ENCODE peak calls at places on chromosome 13, in eight cellular contexts. One of them, this sample, is unnamed.

GRCh38 chr13:43587376-43587775 is 199.4 kb downstream of the ENOX1 start:
- DNase-seq in kidney epithelial cell: no peak
- DNase-seq in lower leg skin: no peak
- DNase-seq in tibial nerve: no peak
- DNase-seq in CD8-positive, alpha-beta T cell: no peak
- DNase-seq in fibroblast of mammary gland: no peak
- DNase-seq in tibial artery: no peak
- DNase-seq in psoas muscle: no peak
- DNase-seq in this sample: no peak

GRCh38 chr13:39105110-39105509 is 66.9 kb downstream of the NHLRC3 start:
- DNase-seq in kidney epithelial cell: no peak
- DNase-seq in lower leg skin: no peak
- DNase-seq in tibial nerve: no peak
- DNase-seq in CD8-positive, alpha-beta T cell: no peak
- DNase-seq in fibroblast of mammary gland: peak
- DNase-seq in tibial artery: no peak
- DNase-seq in psoas muscle: no peak
- DNase-seq in this sample: no peak

GRCh38 chr13:36369268-36370107 is 23.3 kb upstream of the SPART start:
- DNase-seq in kidney epithelial cell: no peak
- DNase-seq in lower leg skin: no peak
- DNase-seq in tibial nerve: no peak
- DNase-seq in CD8-positive, alpha-beta T cell: no peak
- DNase-seq in fibroblast of mammary gland: peak
- DNase-seq in tibial artery: no peak
- DNase-seq in psoas muscle: no peak
- DNase-seq in this sample: no peak

GRCh38 chr13:92640936-92641335 is 585.7 kb upstream of the GPC6 start:
- DNase-seq in kidney epithelial cell: no peak
- DNase-seq in lower leg skin: no peak
- DNase-seq in tibial nerve: no peak
- DNase-seq in CD8-positive, alpha-beta T cell: no peak
- DNase-seq in fibroblast of mammary gland: no peak
- DNase-seq in tibial artery: no peak
- DNase-seq in psoas muscle: no peak
- DNase-seq in this sample: no peak

GRCh38 chr13:41007359-41008118 is 11.6 kb downstream of the ELF1 start:
- DNase-seq in kidney epithelial cell: no peak
- DNase-seq in lower leg skin: no peak
- DNase-seq in tibial nerve: no peak
- DNase-seq in CD8-positive, alpha-beta T cell: no peak
- DNase-seq in fibroblast of mammary gland: no peak
- DNase-seq in tibial artery: no peak
- DNase-seq in psoas muscle: no peak
- DNase-seq in this sample: no peak

GRCh38 chr13:19681517-19681916 is 48.1 kb downstream of the MPHOSPH8 start:
- DNase-seq in kidney epithelial cell: no peak
- DNase-seq in lower leg skin: no peak
- DNase-seq in tibial nerve: no peak
- DNase-seq in CD8-positive, alpha-beta T cell: no peak
- DNase-seq in fibroblast of mammary gland: no peak
- DNase-seq in tibial artery: no peak
- DNase-seq in psoas muscle: no peak
- DNase-seq in this sample: no peak

GRCh38 chr13:113406321-113407102 is 42.6 kb upstream of the GRTP1 start:
- DNase-seq in kidney epithelial cell: no peak
- DNase-seq in lower leg skin: peak
- DNase-seq in tibial nerve: no peak
- DNase-seq in CD8-positive, alpha-beta T cell: no peak
- DNase-seq in fibroblast of mammary gland: no peak
- DNase-seq in tibial artery: peak
- DNase-seq in psoas muscle: no peak
- DNase-seq in this sample: no peak

GRCh38 chr13:71866173-71867091 is 572 bp downstream of the DACH1 start:
- DNase-seq in kidney epithelial cell: no peak
- DNase-seq in lower leg skin: peak
- DNase-seq in tibial nerve: no peak
- DNase-seq in CD8-positive, alpha-beta T cell: no peak
- DNase-seq in fibroblast of mammary gland: no peak
- DNase-seq in tibial artery: no peak
- DNase-seq in psoas muscle: peak
- DNase-seq in this sample: no peak

GRCh38 chr13:110555601-110556223 is 5.8 kb downstream of the RAB20 start:
- DNase-seq in kidney epithelial cell: no peak
- DNase-seq in lower leg skin: no peak
- DNase-seq in tibial nerve: no peak
- DNase-seq in CD8-positive, alpha-beta T cell: no peak
- DNase-seq in fibroblast of mammary gland: no peak
- DNase-seq in tibial artery: no peak
- DNase-seq in psoas muscle: no peak
- DNase-seq in this sample: no peak

GRCh38 chr13:22110368-22110767 is 439.5 kb downstream of the FGF9 start:
- DNase-seq in kidney epithelial cell: no peak
- DNase-seq in lower leg skin: no peak
- DNase-seq in tibial nerve: no peak
- DNase-seq in CD8-positive, alpha-beta T cell: no peak
- DNase-seq in fibroblast of mammary gland: no peak
- DNase-seq in tibial artery: peak
- DNase-seq in psoas muscle: no peak
- DNase-seq in this sample: no peak

GRCh38 chr13:95588134-95588533 is 35.6 kb downstream of the CLDN10 start:
- DNase-seq in kidney epithelial cell: no peak
- DNase-seq in lower leg skin: no peak
- DNase-seq in tibial nerve: no peak
- DNase-seq in CD8-positive, alpha-beta T cell: no peak
- DNase-seq in fibroblast of mammary gland: no peak
- DNase-seq in tibial artery: no peak
- DNase-seq in psoas muscle: no peak
- DNase-seq in this sample: no peak

DNA sequence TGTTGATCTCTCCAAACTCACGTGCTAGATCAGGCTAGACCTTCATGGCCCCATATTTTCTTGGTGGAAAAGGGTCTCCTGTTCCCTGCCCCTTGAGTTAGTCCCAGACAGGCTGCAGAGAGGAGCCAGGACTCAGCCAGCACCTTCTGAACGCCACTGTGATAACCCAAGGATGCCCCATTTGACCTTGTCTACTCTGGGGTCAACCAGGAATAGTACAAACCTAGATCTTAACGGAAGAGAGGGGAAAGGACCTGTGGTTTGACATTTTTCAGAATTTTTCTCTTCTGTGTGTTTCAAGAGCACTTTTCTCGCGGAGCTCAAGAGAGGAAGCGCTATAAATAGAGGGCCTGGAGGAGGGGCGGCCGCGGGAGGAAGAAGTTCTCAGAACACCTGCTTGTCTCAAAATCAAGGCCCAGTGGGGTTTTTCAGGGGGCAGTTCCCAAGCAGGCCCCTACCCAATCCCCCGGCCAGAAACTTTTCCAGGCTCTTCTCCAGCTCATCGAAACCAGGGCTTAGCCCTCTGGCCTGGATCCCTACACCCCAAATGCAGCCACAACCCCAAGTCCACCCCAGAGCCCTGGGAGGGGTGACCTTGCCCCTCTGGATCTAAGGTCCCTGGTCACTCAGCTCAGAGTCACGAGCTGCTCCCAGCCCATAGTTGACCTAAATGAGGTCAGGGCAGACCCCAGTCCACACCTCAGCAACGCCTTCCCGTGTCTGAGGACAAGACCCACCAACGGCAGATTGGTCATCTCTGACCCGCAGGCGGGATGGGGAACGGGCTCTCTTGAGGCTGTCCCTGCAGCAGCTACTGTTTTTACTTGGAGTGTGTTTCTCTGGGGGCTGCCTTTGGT is 75.6 kb upstream of the TM9SF2 start:
- DNase-seq in kidney epithelial cell: no peak
- DNase-seq in lower leg skin: peak
- DNase-seq in tibial nerve: no peak
- DNase-seq in CD8-positive, alpha-beta T cell: peak
- DNase-seq in fibroblast of mammary gland: no peak
- DNase-seq in tibial artery: no peak
- DNase-seq in psoas muscle: no peak
- DNase-seq in this sample: no peak
- H3K4me3 ChIP-seq in kidney epithelial cell: no peak
- H3K4me3 ChIP-seq in lower leg skin: no peak
- H3K4me3 ChIP-seq in tibial nerve: no peak
- H3K4me3 ChIP-seq in CD8-positive, alpha-beta T cell: peak
- H3K4me3 ChIP-seq in fibroblast of mammary gland: no peak
- H3K4me3 ChIP-seq in tibial artery: no peak
- H3K4me3 ChIP-seq in psoas muscle: no peak
- H3K4me3 ChIP-seq in this sample: no peak

DNA sequence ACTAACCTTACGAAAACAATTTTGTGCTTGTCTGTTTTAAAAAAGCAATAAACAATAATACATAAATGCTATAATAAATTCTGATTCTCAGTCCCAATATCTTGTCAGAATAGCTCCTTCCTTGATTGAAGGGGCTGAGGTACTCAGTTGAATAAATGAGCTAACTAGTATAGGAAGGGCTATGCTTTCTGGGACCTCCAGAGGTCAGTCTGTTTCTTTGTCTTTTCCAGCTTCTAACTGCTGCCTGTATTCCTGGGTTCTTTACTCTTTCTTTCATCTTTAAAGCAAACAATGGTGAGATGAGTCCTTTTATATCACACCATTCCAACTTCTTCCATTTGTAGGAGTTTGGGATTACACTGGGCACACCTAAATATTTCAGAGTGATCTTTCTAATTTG is 1297.0 kb upstream of the ATXN8OS start:
- DNase-seq in kidney epithelial cell: no peak
- DNase-seq in lower leg skin: no peak
- DNase-seq in tibial nerve: no peak
- DNase-seq in CD8-positive, alpha-beta T cell: no peak
- DNase-seq in fibroblast of mammary gland: no peak
- DNase-seq in tibial artery: no peak
- DNase-seq in psoas muscle: no peak
- DNase-seq in this sample: no peak
- TF ChIP-seq CTCF in kidney epithelial cell: peak
- TF ChIP-seq CTCF in lower leg skin: no peak
- TF ChIP-seq CTCF in tibial nerve: no peak
- TF ChIP-seq CTCF in CD8-positive, alpha-beta T cell: no peak
- TF ChIP-seq CTCF in fibroblast of mammary gland: no peak
- TF ChIP-seq CTCF in tibial artery: no peak
- TF ChIP-seq CTCF in psoas muscle: no peak
- TF ChIP-seq CTCF in this sample: no peak

GRCh38 chr13:79745141-79745540 is 264.2 kb downstream of the NDFIP2 start:
- DNase-seq in kidney epithelial cell: no peak
- DNase-seq in lower leg skin: no peak
- DNase-seq in tibial nerve: no peak
- DNase-seq in CD8-positive, alpha-beta T cell: no peak
- DNase-seq in fibroblast of mammary gland: no peak
- DNase-seq in tibial artery: no peak
- DNase-seq in psoas muscle: no peak
- DNase-seq in this sample: no peak
- H3K4me3 ChIP-seq in kidney epithelial cell: no peak
- H3K4me3 ChIP-seq in lower leg skin: no peak
- H3K4me3 ChIP-seq in tibial nerve: no peak
- H3K4me3 ChIP-seq in CD8-positive, alpha-beta T cell: no peak
- H3K4me3 ChIP-seq in fibroblast of mammary gland: no peak
- H3K4me3 ChIP-seq in tibial artery: no peak
- H3K4me3 ChIP-seq in psoas muscle: no peak
- H3K4me3 ChIP-seq in this sample: no peak

GRCh38 chr13:27797228-27797624 is 4.9 kb downstream of the GSX1 start:
- DNase-seq in kidney epithelial cell: no peak
- DNase-seq in lower leg skin: no peak
- DNase-seq in tibial nerve: no peak
- DNase-seq in CD8-positive, alpha-beta T cell: no peak
- DNase-seq in fibroblast of mammary gland: peak
- DNase-seq in tibial artery: no peak
- DNase-seq in psoas muscle: no peak
- DNase-seq in this sample: no peak
- TF ChIP-seq CTCF in kidney epithelial cell: peak
- TF ChIP-seq CTCF in lower leg skin: no peak
- TF ChIP-seq CTCF in tibial nerve: no peak
- TF ChIP-seq CTCF in CD8-positive, alpha-beta T cell: no peak
- TF ChIP-seq CTCF in fibroblast of mammary gland: peak
- TF ChIP-seq CTCF in tibial artery: no peak
- TF ChIP-seq CTCF in psoas muscle: no peak
- TF ChIP-seq CTCF in this sample: no peak

GRCh38 chr13:74487091-74487722 is 353.0 kb upstream of the KLF12 start:
- DNase-seq in kidney epithelial cell: no peak
- DNase-seq in lower leg skin: no peak
- DNase-seq in tibial nerve: no peak
- DNase-seq in CD8-positive, alpha-beta T cell: no peak
- DNase-seq in fibroblast of mammary gland: no peak
- DNase-seq in tibial artery: no peak
- DNase-seq in psoas muscle: no peak
- DNase-seq in this sample: no peak
- H3K4me3 ChIP-seq in kidney epithelial cell: no peak
- H3K4me3 ChIP-seq in lower leg skin: no peak
- H3K4me3 ChIP-seq in tibial nerve: no peak
- H3K4me3 ChIP-seq in CD8-positive, alpha-beta T cell: no peak
- H3K4me3 ChIP-seq in fibroblast of mammary gland: no peak
- H3K4me3 ChIP-seq in tibial artery: no peak
- H3K4me3 ChIP-seq in psoas muscle: no peak
- H3K4me3 ChIP-seq in this sample: no peak

DNA sequence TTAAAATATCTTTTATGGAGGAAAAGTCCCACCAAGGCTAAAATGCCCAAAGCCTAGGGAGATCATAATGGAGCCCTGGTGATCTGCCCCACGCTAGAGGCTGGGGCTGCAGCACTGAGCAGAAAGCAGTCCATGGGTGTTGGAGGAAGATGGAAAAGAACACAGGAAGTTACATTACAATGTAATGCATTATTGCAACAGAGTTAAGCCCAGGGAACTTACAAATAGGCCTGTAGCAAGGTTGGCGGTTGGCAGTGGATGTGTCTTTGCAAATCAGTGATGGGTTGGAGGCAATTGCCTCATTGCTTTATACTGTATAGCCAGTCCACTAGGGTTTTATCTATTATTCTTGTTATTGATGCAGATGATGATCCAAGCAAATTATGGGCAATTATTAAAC is 399.9 kb downstream of the NDFIP2 start:
- DNase-seq in kidney epithelial cell: no peak
- DNase-seq in lower leg skin: no peak
- DNase-seq in tibial nerve: no peak
- DNase-seq in CD8-positive, alpha-beta T cell: no peak
- DNase-seq in fibroblast of mammary gland: no peak
- DNase-seq in tibial artery: no peak
- DNase-seq in psoas muscle: no peak
- DNase-seq in this sample: no peak
- TF ChIP-seq CTCF in kidney epithelial cell: no peak
- TF ChIP-seq CTCF in lower leg skin: no peak
- TF ChIP-seq CTCF in tibial nerve: no peak
- TF ChIP-seq CTCF in CD8-positive, alpha-beta T cell: no peak
- TF ChIP-seq CTCF in fibroblast of mammary gland: no peak
- TF ChIP-seq CTCF in tibial artery: no peak
- TF ChIP-seq CTCF in psoas muscle: no peak
- TF ChIP-seq CTCF in this sample: no peak

GRCh38 chr13:37706041-37706440 is 107.5 kb upstream of the POSTN start:
- DNase-seq in kidney epithelial cell: no peak
- DNase-seq in lower leg skin: no peak
- DNase-seq in tibial nerve: no peak
- DNase-seq in CD8-positive, alpha-beta T cell: no peak
- DNase-seq in fibroblast of mammary gland: no peak
- DNase-seq in tibial artery: no peak
- DNase-seq in psoas muscle: no peak
- DNase-seq in this sample: no peak

GRCh38 chr13:37700887-37701286 is 102.3 kb upstream of the POSTN start:
- DNase-seq in kidney epithelial cell: no peak
- DNase-seq in lower leg skin: no peak
- DNase-seq in tibial nerve: peak
- DNase-seq in CD8-positive, alpha-beta T cell: no peak
- DNase-seq in fibroblast of mammary gland: peak
- DNase-seq in tibial artery: no peak
- DNase-seq in psoas muscle: no peak
- DNase-seq in this sample: no peak

GRCh38 chr13:37701306-37701705 is 102.7 kb upstream of the POSTN start:
- DNase-seq in kidney epithelial cell: no peak
- DNase-seq in lower leg skin: no peak
- DNase-seq in tibial nerve: peak
- DNase-seq in CD8-positive, alpha-beta T cell: no peak
- DNase-seq in fibroblast of mammary gland: peak
- DNase-seq in tibial artery: no peak
- DNase-seq in psoas muscle: no peak
- DNase-seq in this sample: no peak

GRCh38 chr13:37701972-37702371 is 103.4 kb upstream of the POSTN start:
- DNase-seq in kidney epithelial cell: peak
- DNase-seq in lower leg skin: no peak
- DNase-seq in tibial nerve: peak
- DNase-seq in CD8-positive, alpha-beta T cell: no peak
- DNase-seq in fibroblast of mammary gland: peak
- DNase-seq in tibial artery: peak
- DNase-seq in psoas muscle: no peak
- DNase-seq in this sample: peak
- H3K4me3 ChIP-seq in kidney epithelial cell: no peak
- H3K4me3 ChIP-seq in lower leg skin: no peak
- H3K4me3 ChIP-seq in tibial nerve: no peak
- H3K4me3 ChIP-seq in CD8-positive, alpha-beta T cell: no peak
- H3K4me3 ChIP-seq in fibroblast of mammary gland: no peak
- H3K4me3 ChIP-seq in tibial artery: no peak
- H3K4me3 ChIP-seq in psoas muscle: no peak
- H3K4me3 ChIP-seq in this sample: no peak

This sample was measured in HFF-Myc.